ENCODE peak calls at places on chromosome 15, in six cellular contexts. One of them, this sample, is unnamed.

GRCh38 chr15:80418892-80419537 is 14.8 kb downstream of the ARNT2 start:
- DNase-seq in K562: peak
- DNase-seq in HepG2: peak
- DNase-seq in WTC11: no peak
- DNase-seq in GM12878: no peak
- DNase-seq in H1: no peak
- DNase-seq in this sample: peak

GRCh38 chr15:71811036-71811736 is 832 bp downstream of the NR2E3 start:
- DNase-seq in WTC11: no peak
- DNase-seq in HepG2: no peak
- DNase-seq in GM12878: no peak
- DNase-seq in H1: no peak
- DNase-seq in K562: no peak
- DNase-seq in this sample: peak

GRCh38 chr15:77546050-77546501 is 86.6 kb downstream of the LINGO1 start:
- DNase-seq in GM12878: no peak
- DNase-seq in H1: no peak
- DNase-seq in WTC11: no peak
- DNase-seq in K562: peak
- DNase-seq in HepG2: no peak
- DNase-seq in this sample: no peak

GRCh38 chr15:40958146-40958545 is 4.9 kb downstream of the CHAC1 start:
- DNase-seq in GM12878: no peak
- DNase-seq in H1: no peak
- DNase-seq in K562: no peak
- DNase-seq in WTC11: no peak
- DNase-seq in HepG2: no peak
- DNase-seq in this sample: peak

GRCh38 chr15:31448635-31448979 is 122.0 kb downstream of the KLF13 start:
- DNase-seq in WTC11: no peak
- DNase-seq in GM12878: no peak
- DNase-seq in H1: no peak
- DNase-seq in HepG2: no peak
- DNase-seq in K562: peak
- DNase-seq in this sample: no peak

GRCh38 chr15:78811124-78811824 is at the start of gene ADAMTS7:
- DNase-seq in K562: peak
- DNase-seq in HepG2: no peak
- DNase-seq in GM12878: no peak
- DNase-seq in H1: peak
- DNase-seq in WTC11: peak
- DNase-seq in this sample: peak

GRCh38 chr15:61051570-61052031 is 177.5 kb downstream of the RORA start:
- DNase-seq in K562: peak
- DNase-seq in H1: peak
- DNase-seq in HepG2: peak
- DNase-seq in GM12878: no peak
- DNase-seq in WTC11: peak
- DNase-seq in this sample: peak

GRCh38 chr15:65623103-65623502 is 1.4 kb downstream of the SLC24A1 start:
- DNase-seq in GM12878: no peak
- DNase-seq in K562: no peak
- DNase-seq in H1: no peak
- DNase-seq in WTC11: no peak
- DNase-seq in HepG2: no peak
- DNase-seq in this sample: no peak

GRCh38 chr15:60751985-60752952 is 273.3 kb upstream of the ICE2 start:
- DNase-seq in K562: no peak
- DNase-seq in HepG2: peak
- DNase-seq in WTC11: no peak
- DNase-seq in GM12878: no peak
- DNase-seq in H1: no peak
- DNase-seq in this sample: no peak

GRCh38 chr15:56839641-56840040 is 78.8 kb upstream of the TCF12 start:
- DNase-seq in GM12878: no peak
- DNase-seq in HepG2: no peak
- DNase-seq in K562: no peak
- DNase-seq in H1: no peak
- DNase-seq in WTC11: no peak
- DNase-seq in this sample: no peak

GRCh38 chr15:82081904-82082810 is 36.3 kb upstream of the MEX3B start:
- DNase-seq in GM12878: no peak
- DNase-seq in K562: peak
- DNase-seq in WTC11: peak
- DNase-seq in HepG2: no peak
- DNase-seq in H1: no peak
- DNase-seq in this sample: peak

GRCh38 chr15:79965836-79966630 is 5.0 kb downstream of the BCL2A1 start:
- DNase-seq in HepG2: peak
- DNase-seq in H1: no peak
- DNase-seq in GM12878: no peak
- DNase-seq in WTC11: no peak
- DNase-seq in K562: no peak
- DNase-seq in this sample: no peak

GRCh38 chr15:40743921-40744809 is 10.9 kb downstream of the RMDN3 start:
- DNase-seq in H1: no peak
- DNase-seq in HepG2: no peak
- DNase-seq in WTC11: no peak
- DNase-seq in K562: peak
- DNase-seq in GM12878: no peak
- DNase-seq in this sample: peak

GRCh38 chr15:51051776-51052175 is 42.9 kb downstream of the TNFAIP8L3 start:
- DNase-seq in WTC11: no peak
- DNase-seq in GM12878: no peak
- DNase-seq in K562: no peak
- DNase-seq in HepG2: no peak
- DNase-seq in H1: no peak
- DNase-seq in this sample: no peak

GRCh38 chr15:77774350-77774749 is 141.6 kb upstream of the LINGO1 start:
- DNase-seq in HepG2: no peak
- DNase-seq in K562: no peak
- DNase-seq in GM12878: no peak
- DNase-seq in H1: no peak
- DNase-seq in WTC11: no peak
- DNase-seq in this sample: no peak

GRCh38 chr15:75367913-75368688 is at the start of gene MAN2C1:
- DNase-seq in K562: peak
- DNase-seq in HepG2: peak
- DNase-seq in GM12878: peak
- DNase-seq in WTC11: peak
- DNase-seq in H1: peak
- DNase-seq in this sample: peak
- TF ChIP-seq CTCF in K562: peak
- TF ChIP-seq CTCF in HepG2: peak
- TF ChIP-seq CTCF in GM12878: peak
- TF ChIP-seq CTCF in WTC11: no peak
- TF ChIP-seq CTCF in H1: peak
- TF ChIP-seq CTCF in this sample: peak

GRCh38 chr15:94383706-94384105 is 152.3 kb downstream of the MCTP2 start:
- DNase-seq in GM12878: no peak
- DNase-seq in K562: no peak
- DNase-seq in HepG2: no peak
- DNase-seq in WTC11: no peak
- DNase-seq in H1: no peak
- DNase-seq in this sample: no peak
- TF ChIP-seq CREB1 in GM12878: no peak
- TF ChIP-seq CREB1 in K562: no peak
- TF ChIP-seq CREB1 in HepG2: no peak
- TF ChIP-seq CREB1 in WTC11: no peak
- TF ChIP-seq CREB1 in H1: no peak
- TF ChIP-seq CREB1 in this sample: no peak

GRCh38 chr15:95266481-95267061 is 1035.2 kb downstream of the MCTP2 start:
- DNase-seq in HepG2: no peak
- DNase-seq in WTC11: no peak
- DNase-seq in K562: no peak
- DNase-seq in GM12878: no peak
- DNase-seq in H1: no peak
- DNase-seq in this sample: no peak

GRCh38 chr15:95269247-95270155 is 1038.1 kb downstream of the MCTP2 start:
- DNase-seq in WTC11: no peak
- DNase-seq in H1: no peak
- DNase-seq in HepG2: no peak
- DNase-seq in GM12878: no peak
- DNase-seq in K562: no peak
- DNase-seq in this sample: no peak

GRCh38 chr15:95263751-95264150 is 1032.4 kb downstream of the MCTP2 start:
- DNase-seq in WTC11: no peak
- DNase-seq in GM12878: no peak
- DNase-seq in H1: no peak
- DNase-seq in HepG2: no peak
- DNase-seq in K562: no peak
- DNase-seq in this sample: no peak

GRCh38 chr15:95265419-95265997 is 1034.1 kb downstream of the MCTP2 start:
- DNase-seq in K562: no peak
- DNase-seq in GM12878: no peak
- DNase-seq in H1: no peak
- DNase-seq in WTC11: no peak
- DNase-seq in HepG2: no peak
- DNase-seq in this sample: no peak

GRCh38 chr15:95267476-95267875 is 1036.1 kb downstream of the MCTP2 start:
- DNase-seq in WTC11: no peak
- DNase-seq in HepG2: no peak
- DNase-seq in GM12878: no peak
- DNase-seq in H1: no peak
- DNase-seq in K562: no peak
- DNase-seq in this sample: no peak
- TF ChIP-seq CTCF in WTC11: no peak
- TF ChIP-seq CTCF in HepG2: no peak
- TF ChIP-seq CTCF in GM12878: no peak
- TF ChIP-seq CTCF in H1: no peak
- TF ChIP-seq CTCF in K562: no peak
- TF ChIP-seq CTCF in this sample: no peak

GRCh38 chr15:85327820-85328219 is 52.6 kb upstream of the AKAP13 start:
- DNase-seq in WTC11: no peak
- DNase-seq in HepG2: no peak
- DNase-seq in K562: no peak
- DNase-seq in GM12878: no peak
- DNase-seq in H1: no peak
- DNase-seq in this sample: no peak

GRCh38 chr15:85333132-85333831 is 47.1 kb upstream of the AKAP13 start:
- DNase-seq in HepG2: no peak
- DNase-seq in H1: no peak
- DNase-seq in GM12878: no peak
- DNase-seq in WTC11: no peak
- DNase-seq in K562: no peak
- DNase-seq in this sample: no peak

GRCh38 chr15:85331666-85332261 is 48.6 kb upstream of the AKAP13 start:
- DNase-seq in GM12878: no peak
- DNase-seq in H1: no peak
- DNase-seq in K562: no peak
- DNase-seq in HepG2: no peak
- DNase-seq in WTC11: no peak
- DNase-seq in this sample: no peak

GRCh38 chr15:85330941-85331588 is 49.3 kb upstream of the AKAP13 start:
- DNase-seq in WTC11: peak
- DNase-seq in GM12878: peak
- DNase-seq in H1: peak
- DNase-seq in HepG2: peak
- DNase-seq in K562: peak
- DNase-seq in this sample: peak

GRCh38 chr15:85329561-85330421 is 50.6 kb upstream of the AKAP13 start:
- DNase-seq in WTC11: no peak
- DNase-seq in H1: no peak
- DNase-seq in K562: no peak
- DNase-seq in HepG2: no peak
- DNase-seq in GM12878: peak
- DNase-seq in this sample: no peak
- TF ChIP-seq CREB1 in WTC11: no peak
- TF ChIP-seq CREB1 in H1: no peak
- TF ChIP-seq CREB1 in K562: no peak
- TF ChIP-seq CREB1 in HepG2: no peak
- TF ChIP-seq CREB1 in GM12878: peak
- TF ChIP-seq CREB1 in this sample: no peak

GRCh38 chr15:36053746-36054145 is 507.8 kb upstream of the DPH6 start:
- DNase-seq in K562: no peak
- DNase-seq in H1: no peak
- DNase-seq in WTC11: no peak
- DNase-seq in GM12878: no peak
- DNase-seq in HepG2: no peak
- DNase-seq in this sample: no peak

DNA sequence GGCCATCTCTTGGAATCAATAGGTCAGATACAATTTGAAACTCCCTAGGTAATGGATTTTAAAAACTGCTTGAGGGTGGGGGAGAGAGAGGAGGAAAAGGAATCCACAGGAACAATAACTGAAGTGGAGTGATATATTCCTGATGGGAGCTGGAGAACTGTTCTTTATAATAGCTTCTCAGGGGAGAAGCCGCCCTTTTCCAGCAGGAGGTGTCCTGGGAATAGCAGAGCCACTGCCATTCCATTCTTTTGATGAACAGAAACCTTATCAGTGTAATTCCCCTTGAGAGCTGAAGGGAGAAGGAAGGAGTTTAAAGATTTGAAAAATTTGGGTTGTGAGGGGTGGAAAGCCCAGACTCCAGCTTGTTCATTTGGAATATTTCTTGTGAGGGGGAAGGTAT is 504.9 kb upstream of the DPH6 start:
- DNase-seq in H1: no peak
- DNase-seq in GM12878: no peak
- DNase-seq in K562: no peak
- DNase-seq in WTC11: no peak
- DNase-seq in HepG2: no peak
- DNase-seq in this sample: peak
- TF ChIP-seq CTCF in H1: no peak
- TF ChIP-seq CTCF in GM12878: no peak
- TF ChIP-seq CTCF in K562: no peak
- TF ChIP-seq CTCF in WTC11: no peak
- TF ChIP-seq CTCF in HepG2: no peak
- TF ChIP-seq CTCF in this sample: peak

DNA sequence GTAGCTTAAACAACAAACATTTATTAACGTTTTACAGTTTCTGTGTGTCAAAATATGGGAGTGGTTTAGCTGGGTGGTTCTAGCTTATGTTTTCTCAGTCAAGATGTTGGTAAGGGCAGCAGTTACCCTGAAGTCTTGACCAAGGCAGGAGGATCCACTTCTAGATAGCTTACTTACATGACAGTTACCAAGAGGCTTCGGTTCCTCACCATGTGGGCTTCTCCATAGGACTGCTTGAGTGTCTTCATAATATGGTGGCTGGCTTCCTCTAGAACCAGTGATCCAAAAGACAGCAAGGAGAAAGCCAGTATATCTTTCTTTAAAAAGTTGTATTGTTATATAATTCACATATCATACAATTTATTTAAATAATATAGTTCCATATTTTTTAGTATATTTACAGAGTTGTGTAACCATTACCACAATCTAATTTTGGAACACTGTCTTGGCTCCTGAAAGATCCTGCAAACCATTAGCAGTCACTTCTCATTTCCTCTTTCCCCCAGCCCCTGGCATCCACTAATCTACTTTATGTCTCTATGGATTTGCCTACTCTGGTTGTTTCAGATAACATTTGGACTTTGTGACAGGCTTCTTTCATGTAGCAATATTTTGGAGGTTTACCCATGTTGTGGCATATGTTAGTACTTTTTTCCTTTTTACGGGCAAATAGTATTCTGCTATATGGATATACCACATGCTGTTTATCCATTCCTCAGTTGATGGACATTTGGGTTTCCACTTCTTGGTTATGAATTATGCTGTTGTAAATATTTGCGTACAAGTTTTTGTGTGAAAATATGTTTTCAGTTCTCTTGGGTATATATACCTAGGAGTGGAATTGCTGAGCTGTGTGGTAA is 33.3 kb downstream of the MAPK6 start:
- DNase-seq in H1: no peak
- DNase-seq in WTC11: no peak
- DNase-seq in GM12878: no peak
- DNase-seq in K562: no peak
- DNase-seq in HepG2: peak
- DNase-seq in this sample: no peak
- TF ChIP-seq CREB1 in H1: no peak
- TF ChIP-seq CREB1 in WTC11: no peak
- TF ChIP-seq CREB1 in GM12878: no peak
- TF ChIP-seq CREB1 in K562: no peak
- TF ChIP-seq CREB1 in HepG2: no peak
- TF ChIP-seq CREB1 in this sample: no peak